ENCODE peak calls at places on chromosome 5, in eight cellular contexts. O is neural crest cell, X is left ventricle myocardium inferior, C is A549, Y is uterus, S is AG09319, N is Panc1, R is RWPE1. P is an unnamed sample.

GRCh38 chr5:67021031-67021430 is 175.6 kb downstream of the CD180 start:
- DNase-seq in O (no peak), X (no peak), C (no peak), Y (no peak), S (no peak), N (no peak), R (peak; percentile 98), P (no peak)

GRCh38 chr5:168713051-168713450 is 133.9 kb upstream of the PANK3 start:
- DNase-seq in O (no peak), X (no peak), C (no peak), Y (no peak), S (no peak), N (no peak), R (no peak), P (no peak)

GRCh38 chr5:116564756-116565593 is 9.6 kb downstream of the SEMA6A start:
- DNase-seq in O (no peak), X (no peak), C (no peak), Y (no peak), S (no peak), N (no peak), R (no peak), P (no peak)

GRCh38 chr5:57111993-57112392 is 61.9 kb upstream of the GPBP1 start:
- DNase-seq in O (no peak), X (no peak), C (no peak), Y (no peak), S (no peak), N (no peak), R (no peak), P (no peak)

GRCh38 chr5:63128018-63128417 is 549.4 kb downstream of the LRRC70 start:
- DNase-seq in O (no peak), X (no peak), C (no peak), Y (no peak), S (no peak), N (no peak), R (no peak), P (no peak)

GRCh38 chr5:60463179-60463868 is 236.6 kb downstream of the DEPDC1B start:
- DNase-seq in O (no peak), X (no peak), C (peak; percentile 95), Y (no peak), S (no peak), N (no peak), R (no peak), P (no peak)

GRCh38 chr5:131185523-131186104 is 14.9 kb downstream of the LYRM7 start:
- DNase-seq in O (no peak), X (no peak), C (no peak), Y (no peak), S (no peak), N (no peak), R (no peak), P (no peak)

GRCh38 chr5:100623719-100624118 is 88.5 kb downstream of the FAM174A start:
- DNase-seq in O (no peak), X (no peak), C (peak; percentile 14), Y (no peak), S (no peak), N (no peak), R (peak; percentile 42), P (no peak)

GRCh38 chr5:109316631-109317030 is 93.1 kb downstream of the PJA2 start:
- DNase-seq in O (no peak), X (no peak), C (peak; percentile 12), Y (no peak), S (no peak), N (no peak), R (peak; percentile 37), P (no peak)

GRCh38 chr5:147084702-147085101 is 150.1 kb upstream of the STK32A start:
- DNase-seq in O (peak; percentile 45), X (no peak), C (no peak), Y (no peak), S (no peak), N (no peak), R (no peak), P (no peak)

GRCh38 chr5:128143911-128144310 is 60.3 kb downstream of the SLC12A2 start:
- DNase-seq in O (no peak), X (no peak), C (no peak), Y (no peak), S (no peak), N (no peak), R (no peak), P (no peak)

GRCh38 chr5:159456722-159457462 is 126.6 kb upstream of the IL12B start:
- DNase-seq in O (no peak), X (no peak), C (peak; percentile 35), Y (no peak), S (no peak), N (no peak), R (peak; percentile 53), P (no peak)

GRCh38 chr5:115855959-115856358 is 14.2 kb downstream of the AP3S1 start:
- DNase-seq in O (no peak), X (no peak), C (no peak), Y (no peak), S (no peak), N (no peak), R (no peak), P (no peak)

GRCh38 chr5:104326966-104327365 is 764.4 kb upstream of the NUDT12 start:
- DNase-seq in O (no peak), X (no peak), C (no peak), Y (no peak), S (no peak), N (no peak), R (no peak), P (no peak)

GRCh38 chr5:42718591-42718990 is 38.0 kb upstream of the CCDC152 start:
- DNase-seq in O (no peak), X (no peak), C (no peak), Y (no peak), S (no peak), N (no peak), R (no peak), P (no peak)

GRCh38 chr5:108081707-108082106 is 300.2 kb downstream of the FBXL17 start:
- DNase-seq in O (no peak), X (no peak), C (no peak), Y (no peak), S (no peak), N (no peak), R (no peak), P (no peak)

GRCh38 chr5:108078345-108078744 is 303.6 kb downstream of the FBXL17 start:
- DNase-seq in O (no peak), X (no peak), C (no peak), Y (no peak), S (no peak), N (no peak), R (no peak), P (no peak)

GRCh38 chr5:108084105-108084504 is 297.8 kb downstream of the FBXL17 start:
- DNase-seq in O (no peak), X (no peak), C (no peak), Y (no peak), S (no peak), N (no peak), R (no peak), P (no peak)

GRCh38 chr5:108078882-108079281 is 303.0 kb downstream of the FBXL17 start:
- DNase-seq in O (no peak), X (no peak), C (no peak), Y (no peak), S (no peak), N (no peak), R (no peak), P (no peak)

GRCh38 chr5:108079754-108080153 is 302.1 kb downstream of the FBXL17 start:
- DNase-seq in O (no peak), X (no peak), C (no peak), Y (no peak), S (no peak), N (no peak), R (no peak), P (no peak)
- TF ChIP-seq CTCF in O (no peak), X (no peak), C (no peak), Y (no peak), S (no peak), N (no peak), R (no peak), P (no peak)

GRCh38 chr5:149239917-149240316 is 31.7 kb upstream of the AFAP1L1 start:
- DNase-seq in O (no peak), X (no peak), C (no peak), Y (no peak), S (no peak), N (no peak), R (no peak), P (no peak)

GRCh38 chr5:149240354-149240998 is 31.2 kb upstream of the AFAP1L1 start:
- DNase-seq in O (no peak), X (no peak), C (no peak), Y (peak; percentile 19), S (no peak), N (no peak), R (no peak), P (no peak)

GRCh38 chr5:149237662-149238061 is 34.0 kb upstream of the AFAP1L1 start:
- DNase-seq in O (no peak), X (no peak), C (no peak), Y (no peak), S (no peak), N (no peak), R (no peak), P (no peak)

GRCh38 chr5:149235841-149236240 is 35.8 kb upstream of the AFAP1L1 start:
- DNase-seq in O (no peak), X (peak; percentile 53), C (no peak), Y (no peak), S (no peak), N (no peak), R (no peak), P (no peak)

DNA sequence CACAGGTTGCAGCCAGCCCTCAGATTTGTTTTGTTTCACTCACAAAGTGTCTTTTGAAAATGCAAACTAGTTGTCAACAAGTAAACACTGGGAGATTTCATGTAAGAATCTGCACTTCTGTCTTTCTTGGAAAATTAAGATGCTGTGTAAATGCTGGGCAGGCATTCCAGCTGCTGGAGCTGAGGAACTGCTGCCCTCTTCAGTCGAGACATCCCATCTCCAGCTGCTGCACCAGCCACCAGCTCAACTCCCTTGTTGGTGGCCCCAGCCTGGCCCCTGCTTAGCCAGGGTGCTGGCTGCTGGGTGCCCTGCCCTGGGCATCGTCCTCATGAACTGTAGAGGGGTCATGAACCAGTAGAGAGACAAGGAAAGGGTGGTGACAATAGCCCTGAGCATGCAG is 33.1 kb upstream of the AFAP1L1 start:
- DNase-seq in O (no peak), X (no peak), C (no peak), Y (no peak), S (no peak), N (no peak), R (no peak), P (no peak)
- TF ChIP-seq CTCF in O (no peak), X (peak; percentile 20), C (no peak), Y (no peak), S (peak; percentile 33), N (no peak), R (no peak), P (no peak)

GRCh38 chr5:38755171-38755570 is 90.6 kb upstream of the OSMR start:
- DNase-seq in O (no peak), X (no peak), C (no peak), Y (no peak), S (no peak), N (no peak), R (no peak), P (no peak)
- TF ChIP-seq CTCF in O (no peak), X (peak; percentile 9), C (no peak), Y (no peak), S (no peak), N (no peak), R (no peak), P (no peak)

DNA sequence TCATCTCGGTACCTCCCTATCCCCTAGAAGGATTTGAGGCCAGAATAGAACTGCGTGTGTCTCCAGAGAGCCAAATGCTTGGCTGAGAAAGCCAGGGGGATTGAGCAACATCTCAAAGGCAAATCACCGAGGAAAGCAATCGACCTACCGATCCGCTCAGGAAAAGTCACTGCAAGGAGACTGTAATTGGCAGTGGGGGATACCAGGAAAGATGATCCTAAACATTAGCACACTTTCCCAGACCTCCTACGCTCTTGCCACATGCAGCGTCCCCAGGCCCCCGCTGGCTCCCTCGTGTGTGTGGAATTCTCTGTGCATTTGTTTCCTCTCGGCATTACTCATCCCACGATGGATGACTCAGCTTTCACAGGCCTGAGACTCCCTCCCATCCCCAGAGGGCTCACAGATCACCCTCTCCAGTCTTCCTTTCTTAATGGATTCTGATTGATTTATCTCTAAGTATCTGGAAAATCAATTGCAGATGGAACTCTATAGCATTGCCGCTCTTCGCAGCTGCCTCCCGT is 82.2 kb upstream of the ICE1 start:
- DNase-seq in O (peak; percentile 38), X (peak; percentile 42), C (peak; percentile 94), Y (peak; percentile 90), S (peak; percentile 69), N (peak; percentile 24), R (peak; percentile 90), P (peak; percentile 71)
- TF ChIP-seq CTCF in O (peak; percentile 64), X (peak; percentile 46), C (peak; percentile 60), Y (peak; percentile 75), S (peak; percentile 66), N (no peak), R (peak; percentile 43), P (peak; percentile 50)